ENCODE peak calls at places on chromosomes 5 and 9, in six cellular contexts. U is Peyer's patch, H is AG09319, A is OCI-LY7, V is A549, C is bronchial epithelial cell. Z is an unnamed sample.

GRCh38 chr9:89374176-89374575 is 55.9 kb downstream of the SECISBP2 start:
- DNase-seq in U (no peak), H (no peak), A (no peak), V (no peak), C (no peak), Z (no peak)

GRCh38 chr5:150624334-150625163 is 15.9 kb upstream of the SYNPO start:
- DNase-seq in U (peak), H (no peak), A (no peak), V (no peak), C (no peak), Z (peak)

GRCh38 chr9:133125706-133126696 is 5.0 kb upstream of the RALGDS start:
- DNase-seq in U (peak), H (no peak), A (no peak), V (no peak), C (no peak), Z (peak)

GRCh38 chr9:127140842-127141675 is 18.6 kb upstream of the ANGPTL2 start:
- DNase-seq in U (no peak), H (no peak), A (no peak), V (no peak), C (no peak), Z (no peak)

GRCh38 chr5:33969572-33970452 is 14.7 kb downstream of the SLC45A2 start:
- DNase-seq in U (no peak), H (peak), A (peak), V (peak), C (peak), Z (peak)

GRCh38 chr9:121568101-121568460 is 68.4 kb upstream of the GGTA1 start:
- DNase-seq in U (no peak), H (no peak), A (no peak), V (no peak), C (no peak), Z (no peak)

GRCh38 chr9:86097510-86098224 is 1.7 kb downstream of the GOLM1 start:
- DNase-seq in U (no peak), H (no peak), A (no peak), V (no peak), C (no peak), Z (no peak)

GRCh38 chr5:132487095-132487428 is 3.5 kb downstream of the IRF1 start:
- DNase-seq in U (no peak), H (no peak), A (no peak), V (no peak), C (no peak), Z (no peak)

GRCh38 chr5:64790210-64790609 is 21.5 kb downstream of the CWC27 start:
- DNase-seq in U (no peak), H (no peak), A (no peak), V (no peak), C (peak), Z (no peak)

GRCh38 chr5:141560725-141561483 is 57.9 kb downstream of the DIAPH1 start:
- DNase-seq in U (no peak), H (peak), A (no peak), V (peak), C (peak), Z (no peak)

GRCh38 chr5:122263352-122264030 is 48.5 kb upstream of the SNCAIP start:
- DNase-seq in U (no peak), H (no peak), A (no peak), V (no peak), C (peak), Z (no peak)

GRCh38 chr5:111596705-111597104 is 84.4 kb upstream of the STARD4 start:
- DNase-seq in U (no peak), H (no peak), A (no peak), V (no peak), C (no peak), Z (no peak)

GRCh38 chr9:77649109-77649812 is 1.1 kb upstream of the GNA14 start:
- DNase-seq in U (no peak), H (no peak), A (no peak), V (peak), C (peak), Z (no peak)
- TF ChIP-seq CTCF in U (no peak), H (peak), A (peak), V (peak), C (peak), Z (no peak)

DNA sequence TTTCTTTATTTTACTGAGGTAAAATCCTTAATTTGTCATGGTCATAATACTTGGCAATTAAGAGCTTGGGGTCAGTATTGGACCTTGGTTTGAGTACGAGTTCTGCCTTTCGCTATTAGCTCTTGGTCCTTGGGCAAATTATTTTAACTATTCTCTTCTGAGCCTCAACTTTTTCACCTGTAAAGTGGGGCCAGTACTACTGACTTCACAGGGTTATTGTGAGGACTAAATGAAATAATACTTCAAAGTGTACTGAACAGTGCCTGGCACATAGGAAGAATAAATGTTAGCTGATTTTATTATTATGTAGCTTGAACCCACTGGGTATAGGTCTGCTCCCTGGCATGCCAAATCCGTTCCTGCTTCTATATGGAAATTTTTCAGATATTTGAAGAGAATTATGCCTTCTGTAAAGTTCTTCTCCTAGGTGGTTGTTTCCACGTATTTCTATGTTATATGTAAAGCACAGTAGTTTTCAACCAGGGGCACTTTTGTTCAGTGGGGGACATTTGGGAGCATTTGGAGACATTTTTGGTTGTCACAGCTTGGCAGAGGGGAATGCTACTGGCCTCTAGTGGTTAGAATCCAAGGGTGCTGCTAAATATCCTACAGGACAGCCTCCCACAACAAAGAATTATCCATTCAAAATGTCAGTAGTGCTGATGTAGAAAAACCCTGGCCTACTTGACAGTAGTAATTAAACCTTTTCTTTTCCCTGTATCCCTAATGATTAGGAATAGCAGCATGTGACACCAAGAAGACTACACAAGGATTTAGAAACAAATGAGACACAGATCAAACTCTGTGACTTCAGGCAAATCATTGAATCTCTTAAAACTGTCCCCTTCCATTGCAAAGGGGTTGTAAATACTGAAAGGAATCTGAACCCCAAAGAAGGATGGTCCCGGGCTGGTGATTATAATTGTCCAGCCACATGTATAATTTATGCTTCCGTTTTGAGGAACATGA is 4.5 kb downstream of the RCL1 start:
- DNase-seq in U (no peak), H (no peak), A (peak), V (peak), C (peak), Z (no peak)
- TF ChIP-seq CTCF in U (peak), H (peak), A (peak), V (peak), C (peak), Z (peak)

DNA sequence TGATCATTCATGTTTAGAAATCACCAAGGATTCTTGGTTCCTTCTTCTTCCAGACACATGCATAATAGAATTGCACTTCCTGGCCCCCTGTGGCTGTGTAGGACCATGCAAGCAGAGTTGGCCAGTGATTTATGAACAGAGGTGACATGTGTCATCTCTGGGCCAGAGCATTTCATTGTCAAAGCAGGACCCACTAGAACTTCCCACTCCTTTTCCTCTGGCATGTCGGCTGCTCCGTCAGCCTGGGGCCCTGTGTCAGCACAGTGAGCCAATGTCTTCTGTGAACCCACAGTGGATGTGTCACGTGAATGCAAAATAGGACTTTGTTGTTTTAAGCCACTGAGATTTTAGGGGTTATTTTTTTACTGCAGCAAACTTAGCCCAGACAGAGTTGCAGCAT is 59.1 kb downstream of the HSD17B3 start:
- DNase-seq in U (no peak), H (no peak), A (no peak), V (no peak), C (no peak), Z (no peak)
- TF ChIP-seq CTCF in U (no peak), H (no peak), A (no peak), V (no peak), C (no peak), Z (no peak)

GRCh38 chr9:68711281-68711680 is 6.2 kb downstream of the PIP5K1B start:
- DNase-seq in U (no peak), H (no peak), A (no peak), V (no peak), C (no peak), Z (no peak)
- TF ChIP-seq CTCF in U (no peak), H (no peak), A (no peak), V (no peak), C (no peak), Z (no peak)

GRCh38 chr5:140346348-140347221 is at the start of gene HBEGF:
- DNase-seq in U (peak), H (no peak), A (peak), V (peak), C (peak), Z (peak)
- TF ChIP-seq CTCF in U (no peak), H (peak), A (peak), V (no peak), C (peak), Z (peak)

GRCh38 chr9:36787709-36788108 is 215.0 kb downstream of the MELK start:
- DNase-seq in U (no peak), H (no peak), A (no peak), V (no peak), C (peak), Z (no peak)

GRCh38 chr9:36789886-36790285 is 217.2 kb downstream of the MELK start:
- DNase-seq in U (no peak), H (no peak), A (no peak), V (no peak), C (no peak), Z (no peak)

GRCh38 chr9:36793277-36793676 is 220.6 kb downstream of the MELK start:
- DNase-seq in U (no peak), H (no peak), A (peak), V (peak), C (no peak), Z (no peak)

GRCh38 chr9:36791204-36791948 is 218.7 kb downstream of the MELK start:
- DNase-seq in U (no peak), H (no peak), A (no peak), V (no peak), C (peak), Z (no peak)

GRCh38 chr9:36788534-36788933 is 215.8 kb downstream of the MELK start:
- DNase-seq in U (no peak), H (no peak), A (peak), V (no peak), C (no peak), Z (peak)
- TF ChIP-seq CTCF in U (no peak), H (peak), A (peak), V (no peak), C (peak), Z (peak)

Z was measured in GM13976.